ENCODE peak calls at places on chromosomes 2 and 18, in five cellular contexts. One of them, this sample, is unnamed.

GRCh38 chr2:239319261-239319661 is 81.6 kb downstream of the HDAC4 start:
- DNase-seq in B cell: no peak
- DNase-seq in HEK293T: no peak
- DNase-seq in NCI-H774: no peak
- DNase-seq in right cardiac atrium: peak; percentile 71
- DNase-seq in this sample: peak; percentile 33

GRCh38 chr2:61433606-61434005 is 37.3 kb downstream of the USP34 start:
- DNase-seq in B cell: no peak
- DNase-seq in HEK293T: no peak
- DNase-seq in NCI-H774: no peak
- DNase-seq in right cardiac atrium: no peak
- DNase-seq in this sample: no peak

GRCh38 chr2:240208631-240209211 is 68.3 kb upstream of the OTOS start:
- DNase-seq in B cell: no peak
- DNase-seq in HEK293T: no peak
- DNase-seq in NCI-H774: no peak
- DNase-seq in right cardiac atrium: no peak
- DNase-seq in this sample: no peak

GRCh38 chr2:191051825-191052778 is 38.1 kb upstream of the STAT1 start:
- DNase-seq in B cell: peak; percentile 15
- DNase-seq in HEK293T: peak; percentile 39
- DNase-seq in NCI-H774: no peak
- DNase-seq in right cardiac atrium: no peak
- DNase-seq in this sample: peak; percentile 66

GRCh38 chr2:43609304-43609883 is 13.6 kb upstream of the THADA start:
- DNase-seq in B cell: peak; percentile 21
- DNase-seq in HEK293T: peak; percentile 60
- DNase-seq in NCI-H774: peak; percentile 34
- DNase-seq in right cardiac atrium: no peak
- DNase-seq in this sample: peak; percentile 66

GRCh38 chr2:207472343-207473202 is 57.2 kb upstream of the CREB1 start:
- DNase-seq in B cell: no peak
- DNase-seq in HEK293T: no peak
- DNase-seq in NCI-H774: no peak
- DNase-seq in right cardiac atrium: peak; percentile 16
- DNase-seq in this sample: no peak

GRCh38 chr2:45748239-45748638 is 96.8 kb downstream of the PRKCE start:
- DNase-seq in B cell: no peak
- DNase-seq in HEK293T: no peak
- DNase-seq in NCI-H774: no peak
- DNase-seq in right cardiac atrium: no peak
- DNase-seq in this sample: no peak

GRCh38 chr2:113818382-113818951 is 62.0 kb upstream of the SLC35F5 start:
- DNase-seq in B cell: no peak
- DNase-seq in HEK293T: peak; percentile 39
- DNase-seq in NCI-H774: no peak
- DNase-seq in right cardiac atrium: peak; percentile 46
- DNase-seq in this sample: peak; percentile 73

GRCh38 chr18:30613467-30613801 is 429.1 kb downstream of the DSC3 start:
- DNase-seq in B cell: no peak
- DNase-seq in HEK293T: no peak
- DNase-seq in NCI-H774: no peak
- DNase-seq in right cardiac atrium: no peak
- DNase-seq in this sample: no peak

GRCh38 chr18:78238404-78239089 is 741.1 kb upstream of the SALL3 start:
- DNase-seq in B cell: no peak
- DNase-seq in HEK293T: no peak
- DNase-seq in NCI-H774: no peak
- DNase-seq in right cardiac atrium: no peak
- DNase-seq in this sample: no peak

GRCh38 chr18:51030537-51031258 is 685 bp downstream of the SMAD4 start:
- DNase-seq in B cell: peak; percentile 90
- DNase-seq in HEK293T: peak; percentile 44
- DNase-seq in NCI-H774: peak; percentile 29
- DNase-seq in right cardiac atrium: peak; percentile 90
- DNase-seq in this sample: peak; percentile 45

GRCh38 chr2:147782521-147782920 is 62.3 kb upstream of the ACVR2A start:
- DNase-seq in B cell: no peak
- DNase-seq in HEK293T: no peak
- DNase-seq in NCI-H774: no peak
- DNase-seq in right cardiac atrium: no peak
- DNase-seq in this sample: no peak

GRCh38 chr18:50938912-50939311 is 28.9 kb upstream of the ELAC1 start:
- DNase-seq in B cell: no peak
- DNase-seq in HEK293T: no peak
- DNase-seq in NCI-H774: no peak
- DNase-seq in right cardiac atrium: no peak
- DNase-seq in this sample: no peak

GRCh38 chr2:241009601-241010530 is 11.4 kb downstream of the SNED1 start:
- DNase-seq in B cell: peak; percentile 59
- DNase-seq in HEK293T: peak; percentile 58
- DNase-seq in NCI-H774: no peak
- DNase-seq in right cardiac atrium: peak; percentile 85
- DNase-seq in this sample: no peak

GRCh38 chr2:72994282-72994990 is 77.1 kb downstream of the SFXN5 start:
- DNase-seq in B cell: no peak
- DNase-seq in HEK293T: no peak
- DNase-seq in NCI-H774: no peak
- DNase-seq in right cardiac atrium: no peak
- DNase-seq in this sample: no peak

GRCh38 chr2:46029332-46029811 is 267.8 kb upstream of the EPAS1 start:
- DNase-seq in B cell: no peak
- DNase-seq in HEK293T: no peak
- DNase-seq in NCI-H774: no peak
- DNase-seq in right cardiac atrium: no peak
- DNase-seq in this sample: no peak

GRCh38 chr2:177908182-177908581 is 164.4 kb downstream of the PDE11A start:
- DNase-seq in B cell: no peak
- DNase-seq in HEK293T: no peak
- DNase-seq in NCI-H774: no peak
- DNase-seq in right cardiac atrium: no peak
- DNase-seq in this sample: no peak

GRCh38 chr18:5456577-5457466 is 87.0 kb downstream of the EPB41L3 start:
- DNase-seq in B cell: no peak
- DNase-seq in HEK293T: peak; percentile 26
- DNase-seq in NCI-H774: no peak
- DNase-seq in right cardiac atrium: peak; percentile 58
- DNase-seq in this sample: peak; percentile 89

GRCh38 chr2:45755585-45756330 is 104.3 kb downstream of the PRKCE start:
- DNase-seq in B cell: no peak
- DNase-seq in HEK293T: no peak
- DNase-seq in NCI-H774: no peak
- DNase-seq in right cardiac atrium: no peak
- DNase-seq in this sample: no peak

GRCh38 chr2:172211507-172211906 is 108.8 kb upstream of the DLX2 start:
- DNase-seq in B cell: no peak
- DNase-seq in HEK293T: no peak
- DNase-seq in NCI-H774: no peak
- DNase-seq in right cardiac atrium: no peak
- DNase-seq in this sample: no peak

GRCh38 chr2:241950413-241950863 is 80.9 kb downstream of the RTP5 start:
- DNase-seq in B cell: no peak
- DNase-seq in HEK293T: no peak
- DNase-seq in NCI-H774: no peak
- DNase-seq in right cardiac atrium: no peak
- DNase-seq in this sample: no peak

GRCh38 chr2:23711979-23712755 is 214.8 kb downstream of the ATAD2B start:
- DNase-seq in B cell: no peak
- DNase-seq in HEK293T: no peak
- DNase-seq in NCI-H774: no peak
- DNase-seq in right cardiac atrium: no peak
- DNase-seq in this sample: no peak

GRCh38 chr2:28668880-28669279 is 82.8 kb upstream of the PPP1CB start:
- DNase-seq in B cell: no peak
- DNase-seq in HEK293T: no peak
- DNase-seq in NCI-H774: no peak
- DNase-seq in right cardiac atrium: no peak
- DNase-seq in this sample: no peak

GRCh38 chr2:46364797-46365457 is 67.7 kb downstream of the EPAS1 start:
- DNase-seq in B cell: peak; percentile 57
- DNase-seq in HEK293T: peak; percentile 59
- DNase-seq in NCI-H774: peak; percentile 28
- DNase-seq in right cardiac atrium: no peak
- DNase-seq in this sample: peak; percentile 60

GRCh38 chr18:58431215-58431614 is 197.7 kb downstream of the ALPK2 start:
- DNase-seq in B cell: no peak
- DNase-seq in HEK293T: no peak
- DNase-seq in NCI-H774: no peak
- DNase-seq in right cardiac atrium: no peak
- DNase-seq in this sample: no peak